ENCODE peak calls at places on chromosomes 1 and 21, in ten cellular contexts. One of them, this sample, is unnamed.

GRCh38 chr1:2204384-2205190 is 10.0 kb upstream of the FAAP20 start:
- DNase-seq in body of pancreas: no peak
- DNase-seq in left ventricle myocardium inferior: peak
- DNase-seq in mammary epithelial cell: no peak
- DNase-seq in testis: peak
- DNase-seq in Peyer's patch: peak
- DNase-seq in CD8-positive, alpha-beta T cell: no peak
- DNase-seq in tibial artery: peak
- DNase-seq in mucosa of descending colon: peak
- DNase-seq in brain microvascular endothelial cell: no peak
- DNase-seq in this sample: no peak

GRCh38 chr21:43979654-43980053 is 32.5 kb upstream of the TRAPPC10 start:
- DNase-seq in body of pancreas: no peak
- DNase-seq in left ventricle myocardium inferior: no peak
- DNase-seq in mammary epithelial cell: no peak
- DNase-seq in testis: no peak
- DNase-seq in Peyer's patch: no peak
- DNase-seq in CD8-positive, alpha-beta T cell: no peak
- DNase-seq in tibial artery: no peak
- DNase-seq in mucosa of descending colon: no peak
- DNase-seq in brain microvascular endothelial cell: no peak
- DNase-seq in this sample: no peak

GRCh38 chr1:168499094-168500049 is 44.4 kb downstream of the XCL2 start:
- DNase-seq in body of pancreas: no peak
- DNase-seq in left ventricle myocardium inferior: no peak
- DNase-seq in mammary epithelial cell: peak
- DNase-seq in testis: no peak
- DNase-seq in Peyer's patch: no peak
- DNase-seq in CD8-positive, alpha-beta T cell: no peak
- DNase-seq in tibial artery: no peak
- DNase-seq in mucosa of descending colon: no peak
- DNase-seq in brain microvascular endothelial cell: no peak
- DNase-seq in this sample: no peak

GRCh38 chr1:170891872-170892271 is 43.5 kb upstream of the MROH9 start:
- DNase-seq in body of pancreas: no peak
- DNase-seq in left ventricle myocardium inferior: no peak
- DNase-seq in mammary epithelial cell: no peak
- DNase-seq in testis: no peak
- DNase-seq in Peyer's patch: no peak
- DNase-seq in CD8-positive, alpha-beta T cell: no peak
- DNase-seq in tibial artery: no peak
- DNase-seq in mucosa of descending colon: no peak
- DNase-seq in brain microvascular endothelial cell: no peak
- DNase-seq in this sample: no peak

GRCh38 chr1:20682571-20683236 is 21.5 kb upstream of the DDOST start:
- DNase-seq in body of pancreas: no peak
- DNase-seq in left ventricle myocardium inferior: peak
- DNase-seq in mammary epithelial cell: no peak
- DNase-seq in testis: no peak
- DNase-seq in Peyer's patch: peak
- DNase-seq in CD8-positive, alpha-beta T cell: no peak
- DNase-seq in tibial artery: no peak
- DNase-seq in mucosa of descending colon: no peak
- DNase-seq in brain microvascular endothelial cell: no peak
- DNase-seq in this sample: no peak

GRCh38 chr1:215860833-215861232 is 293.7 kb downstream of the KCTD3 start:
- DNase-seq in body of pancreas: no peak
- DNase-seq in left ventricle myocardium inferior: no peak
- DNase-seq in mammary epithelial cell: no peak
- DNase-seq in testis: no peak
- DNase-seq in Peyer's patch: no peak
- DNase-seq in CD8-positive, alpha-beta T cell: no peak
- DNase-seq in tibial artery: no peak
- DNase-seq in mucosa of descending colon: no peak
- DNase-seq in brain microvascular endothelial cell: no peak
- DNase-seq in this sample: no peak

GRCh38 chr1:22428672-22429071 is 23.0 kb upstream of the ZBTB40 start:
- DNase-seq in body of pancreas: no peak
- DNase-seq in left ventricle myocardium inferior: no peak
- DNase-seq in mammary epithelial cell: peak
- DNase-seq in testis: peak
- DNase-seq in Peyer's patch: no peak
- DNase-seq in CD8-positive, alpha-beta T cell: no peak
- DNase-seq in tibial artery: no peak
- DNase-seq in mucosa of descending colon: no peak
- DNase-seq in brain microvascular endothelial cell: peak
- DNase-seq in this sample: no peak

GRCh38 chr1:181514298-181515290 is 31.3 kb downstream of the CACNA1E start:
- DNase-seq in body of pancreas: no peak
- DNase-seq in left ventricle myocardium inferior: no peak
- DNase-seq in mammary epithelial cell: no peak
- DNase-seq in testis: no peak
- DNase-seq in Peyer's patch: no peak
- DNase-seq in CD8-positive, alpha-beta T cell: no peak
- DNase-seq in tibial artery: no peak
- DNase-seq in mucosa of descending colon: no peak
- DNase-seq in brain microvascular endothelial cell: no peak
- DNase-seq in this sample: no peak

GRCh38 chr1:228391411-228392020 is 15.1 kb downstream of the TRIM11 start:
- DNase-seq in body of pancreas: peak
- DNase-seq in left ventricle myocardium inferior: no peak
- DNase-seq in mammary epithelial cell: no peak
- DNase-seq in testis: no peak
- DNase-seq in Peyer's patch: peak
- DNase-seq in CD8-positive, alpha-beta T cell: no peak
- DNase-seq in tibial artery: peak
- DNase-seq in mucosa of descending colon: peak
- DNase-seq in brain microvascular endothelial cell: no peak
- DNase-seq in this sample: no peak

GRCh38 chr1:229156819-229157218 is 114.1 kb upstream of the RAB4A start:
- DNase-seq in body of pancreas: peak
- DNase-seq in left ventricle myocardium inferior: no peak
- DNase-seq in mammary epithelial cell: no peak
- DNase-seq in testis: peak
- DNase-seq in Peyer's patch: no peak
- DNase-seq in CD8-positive, alpha-beta T cell: no peak
- DNase-seq in tibial artery: peak
- DNase-seq in mucosa of descending colon: no peak
- DNase-seq in brain microvascular endothelial cell: no peak
- DNase-seq in this sample: no peak

GRCh38 chr1:41894778-41895483 is 23.8 kb downstream of the HIVEP3 start:
- DNase-seq in body of pancreas: no peak
- DNase-seq in left ventricle myocardium inferior: no peak
- DNase-seq in mammary epithelial cell: no peak
- DNase-seq in testis: no peak
- DNase-seq in Peyer's patch: no peak
- DNase-seq in CD8-positive, alpha-beta T cell: no peak
- DNase-seq in tibial artery: no peak
- DNase-seq in mucosa of descending colon: no peak
- DNase-seq in brain microvascular endothelial cell: no peak
- DNase-seq in this sample: no peak

DNA sequence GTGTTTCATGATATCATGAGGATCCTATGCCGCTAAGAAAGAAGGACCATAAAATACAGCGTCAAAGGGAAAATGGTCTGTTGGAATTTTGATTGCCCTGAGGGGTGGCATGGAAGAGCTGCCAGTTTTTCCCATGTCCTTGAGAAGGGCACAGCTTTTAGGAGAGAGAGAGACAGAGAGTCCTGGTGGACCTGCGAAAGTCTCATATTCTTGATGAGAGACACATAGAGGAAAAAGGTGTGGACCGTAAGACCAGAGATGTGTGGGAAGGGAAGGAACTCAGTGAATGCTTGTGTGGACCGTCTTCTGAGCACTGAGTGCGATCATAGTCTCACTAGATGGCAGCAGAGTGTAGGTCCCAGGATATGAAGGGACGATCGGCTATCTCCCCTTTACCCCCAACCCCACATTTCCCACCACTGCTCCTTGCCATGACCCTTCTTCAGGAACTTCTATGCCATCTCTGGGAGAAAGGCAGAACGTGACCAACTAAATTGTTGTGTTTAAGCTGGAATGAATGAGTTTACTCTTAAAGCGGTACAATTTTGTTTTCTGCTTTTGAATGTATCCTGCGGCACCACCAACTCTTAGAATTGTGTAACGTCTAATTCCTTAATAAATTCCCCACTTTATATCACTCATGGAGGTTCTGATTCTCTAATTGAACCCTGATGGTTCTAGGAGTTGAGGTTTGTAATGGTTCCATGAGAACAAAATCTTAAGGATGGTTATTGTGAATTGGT is 117.7 kb downstream of the CTH start:
- DNase-seq in body of pancreas: peak
- DNase-seq in left ventricle myocardium inferior: no peak
- DNase-seq in mammary epithelial cell: peak
- DNase-seq in testis: peak
- DNase-seq in Peyer's patch: no peak
- DNase-seq in CD8-positive, alpha-beta T cell: peak
- DNase-seq in tibial artery: no peak
- DNase-seq in mucosa of descending colon: no peak
- DNase-seq in brain microvascular endothelial cell: peak
- DNase-seq in this sample: no peak
- TF ChIP-seq CTCF in body of pancreas: peak
- TF ChIP-seq CTCF in left ventricle myocardium inferior: peak
- TF ChIP-seq CTCF in mammary epithelial cell: peak
- TF ChIP-seq CTCF in testis: peak
- TF ChIP-seq CTCF in Peyer's patch: peak
- TF ChIP-seq CTCF in CD8-positive, alpha-beta T cell: peak
- TF ChIP-seq CTCF in tibial artery: peak
- TF ChIP-seq CTCF in mucosa of descending colon: no peak
- TF ChIP-seq CTCF in brain microvascular endothelial cell: peak
- TF ChIP-seq CTCF in this sample: peak

GRCh38 chr1:202037706-202038296 is 27.4 kb downstream of the ELF3 start:
- DNase-seq in body of pancreas: peak
- DNase-seq in left ventricle myocardium inferior: no peak
- DNase-seq in mammary epithelial cell: peak
- DNase-seq in testis: no peak
- DNase-seq in Peyer's patch: no peak
- DNase-seq in CD8-positive, alpha-beta T cell: no peak
- DNase-seq in tibial artery: no peak
- DNase-seq in mucosa of descending colon: no peak
- DNase-seq in brain microvascular endothelial cell: peak
- DNase-seq in this sample: no peak

GRCh38 chr1:202031796-202032195 is 21.4 kb downstream of the ELF3 start:
- DNase-seq in body of pancreas: no peak
- DNase-seq in left ventricle myocardium inferior: no peak
- DNase-seq in mammary epithelial cell: no peak
- DNase-seq in testis: no peak
- DNase-seq in Peyer's patch: no peak
- DNase-seq in CD8-positive, alpha-beta T cell: no peak
- DNase-seq in tibial artery: no peak
- DNase-seq in mucosa of descending colon: no peak
- DNase-seq in brain microvascular endothelial cell: no peak
- DNase-seq in this sample: no peak

GRCh38 chr1:202034683-202035462 is 24.5 kb downstream of the ELF3 start:
- DNase-seq in body of pancreas: peak
- DNase-seq in left ventricle myocardium inferior: peak
- DNase-seq in mammary epithelial cell: peak
- DNase-seq in testis: peak
- DNase-seq in Peyer's patch: peak
- DNase-seq in CD8-positive, alpha-beta T cell: no peak
- DNase-seq in tibial artery: peak
- DNase-seq in mucosa of descending colon: peak
- DNase-seq in brain microvascular endothelial cell: peak
- DNase-seq in this sample: peak

GRCh38 chr1:202036595-202037387 is 26.4 kb downstream of the ELF3 start:
- DNase-seq in body of pancreas: peak
- DNase-seq in left ventricle myocardium inferior: no peak
- DNase-seq in mammary epithelial cell: no peak
- DNase-seq in testis: no peak
- DNase-seq in Peyer's patch: no peak
- DNase-seq in CD8-positive, alpha-beta T cell: no peak
- DNase-seq in tibial artery: no peak
- DNase-seq in mucosa of descending colon: no peak
- DNase-seq in brain microvascular endothelial cell: no peak
- DNase-seq in this sample: no peak

GRCh38 chr1:202034149-202034682 is 23.8 kb downstream of the ELF3 start:
- DNase-seq in body of pancreas: no peak
- DNase-seq in left ventricle myocardium inferior: no peak
- DNase-seq in mammary epithelial cell: no peak
- DNase-seq in testis: no peak
- DNase-seq in Peyer's patch: no peak
- DNase-seq in CD8-positive, alpha-beta T cell: no peak
- DNase-seq in tibial artery: no peak
- DNase-seq in mucosa of descending colon: no peak
- DNase-seq in brain microvascular endothelial cell: no peak
- DNase-seq in this sample: no peak
- H3K4me3 ChIP-seq in body of pancreas: no peak
- H3K4me3 ChIP-seq in left ventricle myocardium inferior: no peak
- H3K4me3 ChIP-seq in mammary epithelial cell: no peak
- H3K4me3 ChIP-seq in testis: no peak
- H3K4me3 ChIP-seq in Peyer's patch: no peak
- H3K4me3 ChIP-seq in CD8-positive, alpha-beta T cell: no peak
- H3K4me3 ChIP-seq in tibial artery: peak
- H3K4me3 ChIP-seq in mucosa of descending colon: no peak
- H3K4me3 ChIP-seq in brain microvascular endothelial cell: no peak
- H3K4me3 ChIP-seq in this sample: no peak

DNA sequence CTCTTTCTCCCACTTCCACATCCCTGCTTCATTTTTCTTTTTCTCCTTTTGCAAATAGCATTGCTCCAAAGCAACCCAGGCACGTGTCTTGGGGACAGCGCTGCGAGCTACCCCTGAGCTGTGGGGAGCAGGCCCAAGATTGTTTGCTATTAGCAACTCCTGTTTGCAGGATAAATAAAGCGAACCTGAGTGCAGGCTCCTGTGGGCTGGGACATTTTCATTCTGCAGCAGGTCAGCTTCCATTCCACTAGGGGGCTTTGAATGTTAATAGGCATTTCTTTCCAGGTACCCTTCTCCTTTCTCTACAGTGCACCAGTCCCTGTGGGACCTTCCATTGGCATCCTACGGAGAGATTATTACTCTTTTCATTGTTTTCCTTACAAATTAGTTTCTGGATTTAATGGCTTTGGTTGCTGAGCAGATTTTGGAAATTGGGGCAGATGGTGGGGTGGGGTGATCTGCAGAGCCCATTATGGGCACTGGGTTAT is 54.0 kb downstream of the OLFML3 start:
- DNase-seq in body of pancreas: no peak
- DNase-seq in left ventricle myocardium inferior: no peak
- DNase-seq in mammary epithelial cell: no peak
- DNase-seq in testis: no peak
- DNase-seq in Peyer's patch: no peak
- DNase-seq in CD8-positive, alpha-beta T cell: no peak
- DNase-seq in tibial artery: no peak
- DNase-seq in mucosa of descending colon: no peak
- DNase-seq in brain microvascular endothelial cell: no peak
- DNase-seq in this sample: no peak
- TF ChIP-seq CTCF in body of pancreas: peak
- TF ChIP-seq CTCF in left ventricle myocardium inferior: peak
- TF ChIP-seq CTCF in mammary epithelial cell: peak
- TF ChIP-seq CTCF in testis: peak
- TF ChIP-seq CTCF in Peyer's patch: no peak
- TF ChIP-seq CTCF in CD8-positive, alpha-beta T cell: peak
- TF ChIP-seq CTCF in tibial artery: peak
- TF ChIP-seq CTCF in mucosa of descending colon: no peak
- TF ChIP-seq CTCF in brain microvascular endothelial cell: peak
- TF ChIP-seq CTCF in this sample: peak

DNA sequence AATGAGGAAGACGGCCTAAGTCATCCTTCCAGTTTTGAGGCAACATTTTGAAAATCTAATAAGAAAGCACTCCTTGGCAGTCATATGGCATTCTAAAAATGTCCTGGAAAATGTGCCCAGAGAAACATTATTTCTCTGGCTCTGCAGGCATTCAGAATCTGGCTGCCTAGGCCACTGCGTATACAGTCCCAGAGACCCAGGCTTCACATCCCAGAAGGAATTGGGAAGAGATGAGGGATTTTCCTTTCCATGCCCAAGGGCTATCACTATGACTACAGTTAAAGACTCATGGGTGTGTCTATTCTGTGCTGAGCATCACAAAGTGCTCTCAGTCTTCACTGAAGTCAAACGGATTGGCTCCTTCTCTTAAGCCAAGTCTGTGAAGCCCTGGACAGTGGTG is 92.8 kb downstream of the BEND5 start:
- DNase-seq in body of pancreas: no peak
- DNase-seq in left ventricle myocardium inferior: no peak
- DNase-seq in mammary epithelial cell: no peak
- DNase-seq in testis: no peak
- DNase-seq in Peyer's patch: no peak
- DNase-seq in CD8-positive, alpha-beta T cell: no peak
- DNase-seq in tibial artery: no peak
- DNase-seq in mucosa of descending colon: no peak
- DNase-seq in brain microvascular endothelial cell: no peak
- DNase-seq in this sample: no peak
- H3K4me3 ChIP-seq in body of pancreas: no peak
- H3K4me3 ChIP-seq in left ventricle myocardium inferior: no peak
- H3K4me3 ChIP-seq in mammary epithelial cell: no peak
- H3K4me3 ChIP-seq in testis: no peak
- H3K4me3 ChIP-seq in Peyer's patch: no peak
- H3K4me3 ChIP-seq in CD8-positive, alpha-beta T cell: no peak
- H3K4me3 ChIP-seq in tibial artery: no peak
- H3K4me3 ChIP-seq in mucosa of descending colon: no peak
- H3K4me3 ChIP-seq in brain microvascular endothelial cell: no peak
- H3K4me3 ChIP-seq in this sample: no peak

This sample was measured in BJ.